ENCODE peak calls at places on chromosomes 16 and 17, in nine cellular contexts. O is SK-N-SH, Z is mammary epithelial cell, L is ascending aorta, I is fibroblast of lung, K is choroid plexus epithelial cell, R is ovary, W is AG10803, H is psoas muscle. N is an unnamed sample.

GRCh38 chr16:56262148-56262878 is 71.0 kb downstream of the GNAO1 start:
- DNase-seq in O (no peak), Z (peak; percentile 46), L (no peak), I (no peak), K (no peak), R (no peak), W (no peak), H (no peak), N (no peak)

GRCh38 chr17:80790981-80791742 is 200.5 kb upstream of the CHMP6 start:
- DNase-seq in O (no peak), Z (no peak), L (no peak), I (peak; percentile 38), K (peak; percentile 25), R (no peak), W (no peak), H (no peak), N (no peak)

GRCh38 chr16:12163970-12164369 is 187.4 kb downstream of the SNX29 start:
- DNase-seq in O (no peak), Z (no peak), L (no peak), I (no peak), K (no peak), R (no peak), W (no peak), H (no peak), N (no peak)

GRCh38 chr16:68696514-68696913 is 40.6 kb upstream of the CDH1 start:
- DNase-seq in O (no peak), Z (no peak), L (no peak), I (no peak), K (no peak), R (no peak), W (no peak), H (no peak), N (no peak)

GRCh38 chr16:77289331-77289809 is 90.2 kb downstream of the SYCE1L start:
- DNase-seq in O (peak; percentile 15), Z (peak; percentile 47), L (no peak), I (peak; percentile 93), K (peak; percentile 67), R (no peak), W (peak; percentile 71), H (no peak), N (peak; percentile 72)

GRCh38 chr17:68785565-68786486 is 169.4 kb downstream of the ABCA8 start:
- DNase-seq in O (no peak), Z (no peak), L (no peak), I (no peak), K (no peak), R (no peak), W (no peak), H (no peak), N (no peak)

GRCh38 chr16:30923554-30924085 is at the start of gene FBXL19:
- DNase-seq in O (peak; percentile 87), Z (no peak), L (no peak), I (no peak), K (no peak), R (peak; percentile 72), W (no peak), H (peak; percentile 77), N (no peak)

GRCh38 chr16:64864232-64864803 is 257.5 kb downstream of the CDH11 start:
- DNase-seq in O (no peak), Z (peak; percentile 10), L (no peak), I (peak; percentile 98), K (peak; percentile 92), R (no peak), W (peak; percentile 90), H (no peak), N (peak; percentile 80)

GRCh38 chr17:27336217-27336616 is 42.3 kb downstream of the WSB1 start:
- DNase-seq in O (no peak), Z (no peak), L (no peak), I (no peak), K (no peak), R (no peak), W (no peak), H (no peak), N (no peak)

DNA sequence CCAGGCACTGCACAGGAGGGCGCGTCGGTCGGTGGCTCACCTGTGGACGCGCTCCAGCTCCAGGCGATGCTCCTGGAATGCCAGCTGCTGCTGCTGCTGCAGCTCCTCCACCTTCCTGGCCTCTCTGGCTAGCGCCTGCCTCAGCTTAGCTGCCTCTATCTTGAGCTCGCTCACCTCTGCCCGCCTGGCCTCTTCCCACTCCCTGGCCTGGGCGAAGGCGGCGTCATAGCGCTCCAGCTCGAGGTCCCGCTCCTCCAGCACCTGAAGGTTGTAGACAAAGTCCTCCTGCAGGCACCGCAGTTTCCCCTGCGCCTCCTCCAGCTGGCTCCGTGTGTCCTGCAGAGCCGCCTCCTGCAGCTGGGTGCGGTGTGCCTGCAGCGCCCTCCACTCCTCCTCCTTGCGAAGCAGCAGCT is 11.1 kb downstream of the CCDC57 start:
- DNase-seq in O (peak; percentile 16), Z (no peak), L (no peak), I (no peak), K (no peak), R (no peak), W (no peak), H (no peak), N (no peak)
- H3K4me3 ChIP-seq in O (no peak overlapping the region), Z (no peak overlapping the region), L (no peak overlapping the region), I (no peak overlapping the region), K (no peak overlapping the region), R (no peak overlapping the region), W (no peak overlapping the region), H (no peak overlapping the region), N (no peak overlapping the region)

DNA sequence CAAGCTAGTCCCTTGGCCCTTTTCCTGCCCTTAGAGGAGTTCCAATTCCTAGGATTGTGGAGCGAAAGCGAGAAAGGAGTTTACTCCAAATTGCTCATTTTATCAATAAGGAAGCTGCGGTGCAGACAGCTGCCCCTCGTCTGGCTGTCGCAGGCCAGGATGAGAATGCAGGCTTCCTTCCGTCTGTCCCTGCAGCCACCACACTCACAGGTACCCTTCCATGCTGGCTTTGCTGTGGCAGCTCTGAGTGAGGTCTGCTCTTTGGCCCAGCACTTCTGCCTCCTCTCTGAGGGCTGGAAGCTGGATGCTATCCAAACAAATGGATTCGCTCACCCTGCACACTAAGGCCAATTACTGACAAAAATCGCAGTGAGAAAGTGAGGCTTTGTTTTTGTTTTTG is 6.9 kb downstream of the ARMC7 start:
- DNase-seq in O (no peak), Z (no peak), L (no peak), I (no peak), K (no peak), R (peak; percentile 42), W (no peak), H (no peak), N (no peak)
- H3K4me3 ChIP-seq in O (no peak overlapping the region), Z (no peak overlapping the region), L (no peak overlapping the region), I (no peak overlapping the region), K (no peak overlapping the region), R (no peak overlapping the region), W (no peak overlapping the region), H (no peak overlapping the region), N (no peak overlapping the region)

GRCh38 chr17:76268015-76268749 is 3.0 kb downstream of the UBALD2 start:
- DNase-seq in O (peak; percentile 39), Z (peak; percentile 87), L (peak; percentile 67), I (peak; percentile 70), K (peak; percentile 88), R (peak; percentile 55), W (peak; percentile 80), H (peak; percentile 94), N (peak; percentile 90)
- H3K4me3 ChIP-seq in O (no peak overlapping the region), Z (no peak overlapping the region), L (no peak overlapping the region), I (peak overlapping the region; percentile 5), K (no peak overlapping the region), R (no peak overlapping the region), W (peak overlapping the region; percentile 17), H (peak overlapping the region; percentile 86), N (peak overlapping the region; percentile 18)

GRCh38 chr17:4562000-4562969 is 1.9 kb upstream of the GGT6 start:
- DNase-seq in O (no peak), Z (no peak), L (no peak), I (peak; percentile 11), K (no peak), R (no peak), W (peak; percentile 32), H (peak; percentile 17), N (no peak)

GRCh38 chr17:4559139-4559791 is 1.1 kb downstream of the GGT6 start:
- DNase-seq in O (no peak), Z (no peak), L (no peak), I (no peak), K (no peak), R (peak; percentile 24), W (no peak), H (peak; percentile 53), N (no peak)

GRCh38 chr17:4560837-4561241 is 462 bp upstream of the GGT6 start:
- DNase-seq in O (no peak), Z (no peak), L (no peak), I (no peak), K (peak; percentile 40), R (peak; percentile 69), W (peak; percentile 20), H (peak; percentile 26), N (peak; percentile 72)

GRCh38 chr17:4558311-4558972 is 1.9 kb downstream of the GGT6 start:
- DNase-seq in O (no peak), Z (no peak), L (no peak), I (no peak), K (no peak), R (no peak), W (no peak), H (peak; percentile 44), N (no peak)

GRCh38 chr17:4559851-4560820 is at the start of gene GGT6:
- DNase-seq in O (no peak), Z (no peak), L (no peak), I (no peak), K (no peak), R (peak; percentile 43), W (no peak), H (peak; percentile 45), N (no peak)
- H3K4me3 ChIP-seq in O (no peak within 1 kb of the TSS), Z (no peak within 1 kb of the TSS), L (no peak within 1 kb of the TSS), I (no peak within 1 kb of the TSS), K (no peak within 1 kb of the TSS), R (no peak within 1 kb of the TSS), W (no peak within 1 kb of the TSS), H (no peak within 1 kb of the TSS), N (no peak within 1 kb of the TSS)